ENCODE peak calls at places on chromosome 5, in eight cellular contexts. M is PC-3; P is cardiac muscle cell; Y is right cardiac atrium; X is psoas muscle; R is neural progenitor cell; F is PC-9; O is CD4-positive, CD25-positive, alpha-beta regulatory T cell. W is an unnamed sample. For H3K4me1, the result is how much of the 10 kb centered on the place peaks cover.

GRCh38 chr5:10576790-10577189 is 12.9 kb downstream of the ANKRD33B start:
- DNase-seq in M (no peak), P (no peak), Y (no peak), X (no peak), R (no peak), F (no peak), O (no peak), W (no peak)

GRCh38 chr5:142675211-142675599 is 10.7 kb downstream of the FGF1 start:
- DNase-seq in M (no peak), P (no peak), Y (no peak), X (no peak), R (no peak), F (no peak), O (no peak), W (no peak)

GRCh38 chr5:151670953-151671636 is 15.6 kb downstream of the SPARC start:
- DNase-seq in M (peak), P (no peak), Y (no peak), X (no peak), R (no peak), F (no peak), O (no peak), W (no peak)

GRCh38 chr5:65209341-65209740 is 272.4 kb downstream of the ADAMTS6 start:
- DNase-seq in M (peak), P (no peak), Y (no peak), X (no peak), R (no peak), F (no peak), O (no peak), W (no peak)

GRCh38 chr5:28574616-28575015 is 1536.2 kb upstream of the CDH9 start:
- DNase-seq in M (no peak), P (no peak), Y (no peak), X (no peak), R (no peak), F (no peak), O (no peak), W (no peak)

GRCh38 chr5:68745459-68745858 is 348.4 kb upstream of the SLC30A5 start:
- DNase-seq in M (no peak), P (no peak), Y (no peak), X (no peak), R (no peak), F (peak), O (no peak), W (no peak)

GRCh38 chr5:5523066-5523505 is 100.6 kb downstream of the ICE1 start:
- DNase-seq in M (peak), P (no peak), Y (no peak), X (no peak), R (no peak), F (no peak), O (peak), W (peak)

GRCh38 chr5:83401122-83401620 is 70.4 kb upstream of the VCAN start:
- DNase-seq in M (no peak), P (no peak), Y (no peak), X (no peak), R (no peak), F (no peak), O (no peak), W (no peak)

GRCh38 chr5:9847631-9848030 is 217.5 kb upstream of the TAS2R1 start:
- DNase-seq in M (no peak), P (no peak), Y (no peak), X (no peak), R (no peak), F (no peak), O (no peak), W (no peak)

GRCh38 chr5:10555134-10555733 is 8.6 kb upstream of the ANKRD33B start:
- DNase-seq in M (peak), P (no peak), Y (no peak), X (no peak), R (no peak), F (peak), O (no peak), W (no peak)

GRCh38 chr5:98772415-98773213 is 849 bp upstream of the RGMB start:
- DNase-seq in M (peak), P (peak), Y (peak), X (peak), R (peak), F (peak), O (peak), W (no peak)

GRCh38 chr5:139749242-139749641 is 46.4 kb upstream of the PSD2 start:
- DNase-seq in M (no peak), P (no peak), Y (no peak), X (no peak), R (no peak), F (no peak), O (no peak), W (no peak)

GRCh38 chr5:14816999-14817761 is 54.4 kb downstream of the ANKH start:
- DNase-seq in M (peak), P (no peak), Y (no peak), X (peak), R (no peak), F (no peak), O (no peak), W (no peak)

GRCh38 chr5:89729623-89730390 is 679.7 kb downstream of the CETN3 start:
- DNase-seq in M (peak), P (no peak), Y (no peak), X (no peak), R (no peak), F (peak), O (no peak), W (no peak)

GRCh38 chr5:84961193-84961592 is 576.5 kb upstream of the EDIL3 start:
- DNase-seq in M (no peak), P (no peak), Y (peak), X (no peak), R (no peak), F (no peak), O (no peak), W (no peak)

GRCh38 chr5:138677782-138678181 is 75.4 kb upstream of the CTNNA1 start:
- DNase-seq in M (no peak), P (no peak), Y (no peak), X (no peak), R (no peak), F (no peak), O (no peak), W (no peak)

GRCh38 chr5:81171769-81172168 is 61.4 kb upstream of the CKMT2 start:
- DNase-seq in M (peak), P (no peak), Y (no peak), X (no peak), R (no peak), F (peak), O (no peak), W (no peak)

GRCh38 chr5:173392172-173392571 is 64.0 kb upstream of the STC2 start:
- DNase-seq in M (no peak), P (no peak), Y (no peak), X (no peak), R (no peak), F (no peak), O (no peak), W (no peak)

GRCh38 chr5:144076521-144077083 is 93.9 kb downstream of the YIPF5 start:
- DNase-seq in M (no peak), P (no peak), Y (no peak), X (no peak), R (no peak), F (no peak), O (no peak), W (no peak)

GRCh38 chr5:97071101-97071500 is 71.3 kb downstream of the LIX1 start:
- DNase-seq in M (peak), P (no peak), Y (no peak), X (no peak), R (no peak), F (no peak), O (no peak), W (no peak)

GRCh38 chr5:169299651-169300467 is 1.1 kb downstream of the SLIT3 start:
- DNase-seq in M (no peak), P (peak), Y (peak), X (no peak), R (peak), F (no peak), O (no peak), W (no peak)

GRCh38 chr5:32565143-32565542 is 20.2 kb upstream of the SUB1 start:
- DNase-seq in M (no peak), P (no peak), Y (no peak), X (no peak), R (no peak), F (no peak), O (no peak), W (no peak)

GRCh38 chr5:62791059-62791458 is 212.4 kb downstream of the LRRC70 start:
- DNase-seq in M (no peak), P (peak), Y (no peak), X (no peak), R (peak), F (no peak), O (no peak), W (no peak)

DNA sequence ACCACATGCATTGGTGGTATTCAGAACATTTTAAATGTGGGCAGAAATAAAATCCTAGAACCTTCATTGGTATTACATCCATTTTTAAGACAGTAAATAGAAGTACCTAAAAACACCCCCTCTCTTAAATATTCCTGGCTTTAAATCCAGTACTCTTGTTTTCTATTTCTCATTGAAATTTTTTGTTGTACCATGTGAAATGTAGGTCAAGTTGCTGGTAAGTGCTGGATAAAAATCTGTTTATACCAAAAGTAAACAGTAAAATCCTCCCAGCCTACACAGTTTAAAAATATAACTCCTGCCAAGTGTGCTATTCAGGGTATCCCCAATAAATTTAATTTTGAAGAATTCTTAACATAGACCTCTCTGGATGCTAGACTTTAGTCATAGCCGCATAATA is 75.0 kb upstream of the FST start:
- DNase-seq in M (no peak), P (no peak), Y (no peak), X (no peak), R (no peak), F (no peak), O (no peak), W (no peak)
- H3K4me1 ChIP-seq in M (under half), P (under half), Y (under half), X (under half), R (under half), F (under half), O (under half), W (under half)

GRCh38 chr5:107542428-107542827 is 128.3 kb downstream of the EFNA5 start:
- DNase-seq in M (peak), P (no peak), Y (peak), X (peak), R (no peak), F (peak), O (no peak), W (no peak)
- H3K27ac ChIP-seq in M (peak), P (no peak), Y (peak), X (peak), R (peak), F (peak), O (no peak), W (no peak)

GRCh38 chr5:113163328-113163727 is 186.7 kb downstream of the DCP2 start:
- DNase-seq in M (peak), P (no peak), Y (no peak), X (no peak), R (no peak), F (no peak), O (no peak), W (no peak)
- H3K4me1 ChIP-seq in M (under half), P (half or more), Y (under half), X (under half), R (under half), F (under half), O (under half), W (under half)

GRCh38 chr5:1855573-1855972 is 27.2 kb downstream of the IRX4 start:
- DNase-seq in M (no peak), P (no peak), Y (peak), X (no peak), R (no peak), F (no peak), O (no peak), W (no peak)
- H3K27ac ChIP-seq in M (no peak), P (no peak), Y (no peak), X (no peak), R (no peak), F (no peak), O (no peak), W (no peak)

W was measured in CD4-positive, alpha-beta memory T cell.